ENCODE peak calls at places on chromosomes 12 and 14, in eight cellular contexts. One of them, this sample, is unnamed.

GRCh38 chr12:30631710-30632109 is 64.0 kb downstream of the IPO8 start:
- DNase-seq in left cardiac atrium: peak
- DNase-seq in neural crest cell: no peak
- DNase-seq in right lobe of liver: no peak
- DNase-seq in lower leg skin: no peak
- DNase-seq in NCI-H1105: peak
- DNase-seq in CD14-positive monocyte: no peak
- DNase-seq in effector CD8-positive, alpha-beta T cell: no peak
- DNase-seq in this sample: no peak

GRCh38 chr12:85804663-85805062 is 31.5 kb downstream of the RASSF9 start:
- DNase-seq in NCI-H1105: no peak
- DNase-seq in right lobe of liver: no peak
- DNase-seq in effector CD8-positive, alpha-beta T cell: no peak
- DNase-seq in CD14-positive monocyte: no peak
- DNase-seq in neural crest cell: no peak
- DNase-seq in lower leg skin: no peak
- DNase-seq in left cardiac atrium: no peak
- DNase-seq in this sample: no peak

GRCh38 chr12:31216479-31216878 is 109.5 kb downstream of the SINHCAF start:
- DNase-seq in NCI-H1105: no peak
- DNase-seq in neural crest cell: no peak
- DNase-seq in lower leg skin: no peak
- DNase-seq in left cardiac atrium: no peak
- DNase-seq in right lobe of liver: no peak
- DNase-seq in CD14-positive monocyte: no peak
- DNase-seq in effector CD8-positive, alpha-beta T cell: no peak
- DNase-seq in this sample: no peak

GRCh38 chr14:56002876-56003625 is 115.2 kb upstream of the PELI2 start:
- DNase-seq in NCI-H1105: no peak
- DNase-seq in left cardiac atrium: no peak
- DNase-seq in lower leg skin: no peak
- DNase-seq in right lobe of liver: no peak
- DNase-seq in effector CD8-positive, alpha-beta T cell: no peak
- DNase-seq in CD14-positive monocyte: no peak
- DNase-seq in neural crest cell: no peak
- DNase-seq in this sample: no peak

GRCh38 chr12:121365416-121366062 is 13.3 kb upstream of the ANAPC5 start:
- DNase-seq in NCI-H1105: no peak
- DNase-seq in left cardiac atrium: no peak
- DNase-seq in lower leg skin: no peak
- DNase-seq in CD14-positive monocyte: no peak
- DNase-seq in effector CD8-positive, alpha-beta T cell: no peak
- DNase-seq in neural crest cell: no peak
- DNase-seq in right lobe of liver: no peak
- DNase-seq in this sample: no peak

GRCh38 chr12:85820117-85820516 is 16.1 kb downstream of the RASSF9 start:
- DNase-seq in right lobe of liver: no peak
- DNase-seq in effector CD8-positive, alpha-beta T cell: no peak
- DNase-seq in left cardiac atrium: no peak
- DNase-seq in NCI-H1105: no peak
- DNase-seq in neural crest cell: no peak
- DNase-seq in CD14-positive monocyte: no peak
- DNase-seq in lower leg skin: no peak
- DNase-seq in this sample: no peak

GRCh38 chr12:89873745-89874144 is 165.1 kb upstream of the ATP2B1 start:
- DNase-seq in left cardiac atrium: no peak
- DNase-seq in effector CD8-positive, alpha-beta T cell: no peak
- DNase-seq in NCI-H1105: no peak
- DNase-seq in right lobe of liver: no peak
- DNase-seq in neural crest cell: no peak
- DNase-seq in CD14-positive monocyte: no peak
- DNase-seq in lower leg skin: no peak
- DNase-seq in this sample: no peak

GRCh38 chr12:15050664-15051063 is 77.8 kb downstream of the PDE6H start:
- DNase-seq in CD14-positive monocyte: no peak
- DNase-seq in effector CD8-positive, alpha-beta T cell: no peak
- DNase-seq in lower leg skin: no peak
- DNase-seq in NCI-H1105: no peak
- DNase-seq in left cardiac atrium: no peak
- DNase-seq in right lobe of liver: no peak
- DNase-seq in neural crest cell: no peak
- DNase-seq in this sample: no peak

GRCh38 chr14:72892879-72893635 is 844 bp downstream of the DPF3 start:
- DNase-seq in right lobe of liver: peak
- DNase-seq in effector CD8-positive, alpha-beta T cell: peak
- DNase-seq in left cardiac atrium: peak
- DNase-seq in NCI-H1105: no peak
- DNase-seq in CD14-positive monocyte: no peak
- DNase-seq in lower leg skin: no peak
- DNase-seq in neural crest cell: peak
- DNase-seq in this sample: no peak

GRCh38 chr14:71720978-71721624 is 211.1 kb upstream of the RGS6 start:
- DNase-seq in left cardiac atrium: no peak
- DNase-seq in CD14-positive monocyte: no peak
- DNase-seq in effector CD8-positive, alpha-beta T cell: no peak
- DNase-seq in neural crest cell: peak
- DNase-seq in NCI-H1105: peak
- DNase-seq in right lobe of liver: peak
- DNase-seq in lower leg skin: no peak
- DNase-seq in this sample: no peak

GRCh38 chr12:89965993-89966392 is 257.4 kb upstream of the ATP2B1 start:
- DNase-seq in neural crest cell: no peak
- DNase-seq in left cardiac atrium: no peak
- DNase-seq in NCI-H1105: no peak
- DNase-seq in effector CD8-positive, alpha-beta T cell: no peak
- DNase-seq in CD14-positive monocyte: no peak
- DNase-seq in lower leg skin: no peak
- DNase-seq in right lobe of liver: no peak
- DNase-seq in this sample: no peak

GRCh38 chr14:103679351-103679750 is 35.9 kb downstream of the XRCC3 start:
- DNase-seq in right lobe of liver: no peak
- DNase-seq in neural crest cell: no peak
- DNase-seq in left cardiac atrium: peak
- DNase-seq in effector CD8-positive, alpha-beta T cell: peak
- DNase-seq in lower leg skin: no peak
- DNase-seq in NCI-H1105: no peak
- DNase-seq in CD14-positive monocyte: peak
- DNase-seq in this sample: no peak

GRCh38 chr12:103647267-103647666 is 60.2 kb downstream of the STAB2 start:
- DNase-seq in right lobe of liver: no peak
- DNase-seq in effector CD8-positive, alpha-beta T cell: no peak
- DNase-seq in lower leg skin: no peak
- DNase-seq in CD14-positive monocyte: no peak
- DNase-seq in left cardiac atrium: no peak
- DNase-seq in NCI-H1105: no peak
- DNase-seq in neural crest cell: no peak
- DNase-seq in this sample: no peak

GRCh38 chr12:122486805-122487426 is 13.8 kb downstream of the ZCCHC8 start:
- DNase-seq in NCI-H1105: no peak
- DNase-seq in effector CD8-positive, alpha-beta T cell: no peak
- DNase-seq in neural crest cell: no peak
- DNase-seq in lower leg skin: no peak
- DNase-seq in CD14-positive monocyte: no peak
- DNase-seq in right lobe of liver: no peak
- DNase-seq in left cardiac atrium: no peak
- DNase-seq in this sample: no peak

GRCh38 chr14:22164616-22165015 is 424.4 kb downstream of the DAD1 start:
- DNase-seq in right lobe of liver: no peak
- DNase-seq in NCI-H1105: no peak
- DNase-seq in left cardiac atrium: no peak
- DNase-seq in CD14-positive monocyte: no peak
- DNase-seq in neural crest cell: no peak
- DNase-seq in effector CD8-positive, alpha-beta T cell: no peak
- DNase-seq in lower leg skin: no peak
- DNase-seq in this sample: no peak

GRCh38 chr12:125143491-125143890 is 78.3 kb downstream of the AACS start:
- DNase-seq in right lobe of liver: no peak
- DNase-seq in lower leg skin: no peak
- DNase-seq in CD14-positive monocyte: no peak
- DNase-seq in NCI-H1105: no peak
- DNase-seq in effector CD8-positive, alpha-beta T cell: no peak
- DNase-seq in neural crest cell: no peak
- DNase-seq in left cardiac atrium: peak
- DNase-seq in this sample: no peak

GRCh38 chr14:95096476-95096875 is 60.9 kb downstream of the DICER1 start:
- DNase-seq in CD14-positive monocyte: no peak
- DNase-seq in effector CD8-positive, alpha-beta T cell: no peak
- DNase-seq in NCI-H1105: no peak
- DNase-seq in neural crest cell: no peak
- DNase-seq in right lobe of liver: no peak
- DNase-seq in lower leg skin: no peak
- DNase-seq in left cardiac atrium: no peak
- DNase-seq in this sample: no peak